ENCODE peak calls at places on chromosomes 2 and 18, in nine cellular contexts. W is coronary artery; O is mucosa of descending colon; J is fibroblast of the aortic adventitia; L is CD4-positive, alpha-beta T cell; M is endothelial cell; C is AG10803; F is HepG2; G is CD8-positive, alpha-beta T cell. K is an unnamed sample.
A peak's percentile ranks its signal among the peaks of the same experiment; 100 is the strongest.

GRCh38 chr2:174035117-174035516 is 69.9 kb upstream of the SP3 start:
- DNase-seq in J (no peak), C (no peak), F (no peak), O (no peak), G (no peak), M (no peak), L (no peak), W (no peak), K (no peak)

GRCh38 chr18:37578886-37579513 is 13.4 kb upstream of the CELF4 start:
- DNase-seq in F (peak; percentile 18), W (no peak), L (no peak), M (no peak), O (no peak), C (peak; percentile 23), G (no peak), J (peak; percentile 7), K (no peak)

GRCh38 chr2:11499081-11499743 is 33.3 kb upstream of the E2F6 start:
- DNase-seq in M (no peak), C (no peak), O (no peak), G (no peak), J (no peak), L (no peak), F (peak; percentile 100), W (no peak), K (peak; percentile 29)

GRCh38 chr18:24530630-24531111 is 70.2 kb downstream of the HRH4 start:
- DNase-seq in M (no peak), C (peak; percentile 34), L (no peak), O (no peak), W (no peak), J (peak; percentile 43), F (no peak), G (no peak), K (no peak)

GRCh38 chr18:4017479-4017878 is 437.6 kb downstream of the DLGAP1 start:
- DNase-seq in O (no peak), L (no peak), M (peak; percentile 15), C (no peak), F (no peak), J (no peak), G (no peak), W (no peak), K (no peak)

GRCh38 chr18:23668731-23669130 is 6.0 kb upstream of the ANKRD29 start:
- DNase-seq in W (no peak), C (no peak), F (no peak), L (no peak), M (no peak), O (peak; percentile 64), G (no peak), J (no peak), K (no peak)

GRCh38 chr18:31364190-31364589 is 12.4 kb upstream of the DSG4 start:
- DNase-seq in L (no peak), O (no peak), F (no peak), W (no peak), C (no peak), J (no peak), M (no peak), G (no peak), K (no peak)

GRCh38 chr2:224838335-224838734 is 122.2 kb upstream of the CCDC195 start:
- DNase-seq in G (no peak), L (no peak), C (peak; percentile 89), O (no peak), J (peak; percentile 80), W (no peak), M (no peak), F (no peak), K (no peak)

GRCh38 chr2:31349684-31350083 is 64.9 kb downstream of the XDH start:
- DNase-seq in J (no peak), M (no peak), F (no peak), W (no peak), G (no peak), O (no peak), C (no peak), L (no peak), K (no peak)

GRCh38 chr2:9234680-9235387 is 28.2 kb downstream of the ASAP2 start:
- DNase-seq in J (peak; percentile 91), C (peak; percentile 82), M (no peak), L (no peak), W (no peak), G (no peak), F (peak; percentile 96), O (no peak), K (no peak)

GRCh38 chr2:218622606-218623238 is 15.0 kb downstream of the PLCD4 start:
- DNase-seq in C (peak; percentile 25), W (no peak), G (no peak), J (peak; percentile 26), M (no peak), L (no peak), F (no peak), O (no peak), K (no peak)

DNA sequence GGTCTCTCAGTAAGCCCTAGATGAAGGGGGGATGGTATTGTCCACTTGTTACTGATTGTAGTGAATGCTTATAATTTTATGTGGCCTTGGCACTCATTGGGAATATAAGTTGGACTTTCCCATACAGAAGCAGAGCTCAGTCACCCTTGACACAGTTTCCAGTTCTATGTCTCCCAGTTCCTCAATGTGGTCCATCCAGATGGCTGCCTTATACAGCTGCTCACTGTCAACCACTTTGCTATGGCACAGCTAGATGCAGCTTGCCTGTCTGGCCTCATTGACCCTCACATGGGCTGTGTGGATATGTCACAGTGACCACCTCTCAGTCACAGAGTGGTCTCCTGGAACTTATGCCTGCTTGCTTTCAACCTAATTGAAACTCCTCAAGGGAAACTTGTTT is 21.7 kb downstream of the SLC39A6 start:
- DNase-seq in C (no peak), O (no peak), F (no peak), L (no peak), G (no peak), J (no peak), W (no peak), M (no peak), K (no peak)
- TF ChIP-seq CTCF in C (no peak), O (no peak), F (no peak), L (no peak), G (no peak), J (no peak), W (no peak), M (no peak), K (no peak)

GRCh38 chr2:27209621-27210401 is 2.0 kb upstream of the ATRAID start:
- DNase-seq in W (no peak), F (peak; percentile 76), J (no peak), C (no peak), M (no peak), O (no peak), G (no peak), L (no peak), K (no peak)

GRCh38 chr2:27211241-27211942 is 449 bp upstream of the ATRAID start:
- DNase-seq in F (no peak), C (no peak), O (no peak), M (no peak), J (no peak), L (no peak), G (no peak), W (no peak), K (no peak)

GRCh38 chr2:27211943-27212625 is at the start of the genes ATRAID and SLC5A6:
- DNase-seq in M (peak; percentile 90), L (peak; percentile 82), O (peak; percentile 93), F (peak; percentile 82), J (peak; percentile 83), W (peak; percentile 90), C (peak; percentile 86), G (peak; percentile 87), K (peak; percentile 76)

GRCh38 chr2:27214936-27215335 is 2.2 kb upstream of the CAD start:
- DNase-seq in C (peak; percentile 50), G (no peak), F (no peak), J (no peak), M (no peak), O (no peak), W (no peak), L (no peak), K (no peak)

DNA sequence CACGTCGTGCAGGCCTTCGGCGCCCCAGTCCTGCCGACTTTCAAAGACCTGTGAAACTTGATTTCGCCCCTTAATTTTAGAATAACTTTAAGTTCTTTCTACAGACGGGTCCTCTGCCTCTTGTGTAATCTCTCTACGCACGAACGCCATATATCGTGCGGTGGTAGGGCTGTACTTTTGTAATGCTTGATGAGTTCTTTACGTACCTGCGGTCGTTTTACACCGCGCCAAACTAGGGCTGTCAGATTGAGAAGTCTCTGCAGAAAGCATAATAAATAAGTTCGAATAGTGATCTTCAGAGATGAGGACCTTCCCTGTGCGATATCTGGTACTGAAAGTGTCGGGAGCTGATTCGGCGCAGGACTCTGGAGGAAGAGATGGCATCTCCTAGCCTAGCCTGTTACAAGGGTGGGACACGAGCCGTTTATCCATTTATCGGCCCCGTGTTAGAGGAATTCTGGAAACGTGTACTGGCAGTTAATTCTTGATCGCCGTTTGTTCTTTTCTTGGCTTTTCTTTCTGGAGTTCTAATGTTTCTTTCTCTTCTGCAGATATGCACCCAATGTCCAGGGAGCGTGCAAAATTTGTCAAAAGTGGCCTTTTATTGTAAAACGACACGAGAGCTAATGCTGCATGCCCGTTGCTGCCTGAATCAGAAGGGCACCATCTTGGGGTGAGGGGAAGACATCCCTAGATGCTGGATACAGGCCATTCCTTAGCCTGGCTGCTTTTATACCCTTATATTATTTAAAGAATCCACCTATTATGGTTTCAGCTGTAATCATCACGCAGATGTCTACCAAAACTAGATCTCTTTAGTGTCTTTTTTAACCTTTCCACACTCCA is 781 bp upstream of the SLC5A6 start:
- DNase-seq in O (no peak), C (peak; percentile 79), W (no peak), L (peak; percentile 30), M (peak; percentile 8), G (peak; percentile 86), J (peak; percentile 77), F (peak; percentile 55), K (no peak)
- TF ChIP-seq CTCF in O (no peak), C (no peak), W (no peak), L (no peak), M (no peak), G (no peak), J (no peak), F (peak; percentile 7), K (no peak)

DNA sequence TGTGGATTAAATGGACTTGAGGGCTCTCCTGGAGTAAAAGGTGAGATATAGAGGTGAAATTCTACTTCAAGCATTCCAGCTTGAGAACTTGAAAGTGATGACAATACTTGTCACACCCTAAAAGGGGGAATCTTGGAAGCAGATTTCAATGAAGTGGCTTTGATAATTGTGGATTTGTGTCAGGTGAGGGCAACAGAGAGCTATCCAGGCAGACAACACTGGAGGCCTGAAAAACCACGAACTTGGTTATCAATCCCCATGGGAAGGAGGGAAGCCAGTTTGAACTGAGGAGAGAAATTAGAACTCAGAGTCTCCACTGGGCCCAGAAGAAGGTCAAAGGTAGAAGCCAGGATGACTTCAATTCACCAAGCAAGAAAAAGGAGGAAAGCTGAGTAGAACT is 263.9 kb downstream of the FIGN start:
- DNase-seq in F (peak; percentile 3), O (no peak), W (no peak), J (peak; percentile 62), M (no peak), L (no peak), C (peak; percentile 32), G (no peak), K (no peak)
- TF ChIP-seq CTCF in F (peak; percentile 59), O (no peak), W (no peak), J (peak; percentile 48), M (no peak), L (no peak), C (peak; percentile 57), G (no peak), K (peak; percentile 32)

GRCh38 chr2:167292430-167293171 is 404.3 kb downstream of the XIRP2 start:
- DNase-seq in W (peak; percentile 90), C (peak; percentile 87), F (peak; percentile 64), M (peak; percentile 90), G (peak; percentile 40), O (peak; percentile 91), J (peak; percentile 80), L (no peak), K (peak; percentile 86)
- TF ChIP-seq CTCF in W (no peak), C (peak; percentile 41), F (peak; percentile 59), M (no peak), G (no peak), O (no peak), J (no peak), L (no peak), K (peak; percentile 57)

K was measured in progenitor cell of endocrine pancreas.